ENCODE peak calls at places on chromosomes 2 and 18, in eight cellular contexts. A is RWPE1; P is endothelial cell; V is T-cell; B is activated CD4-positive, alpha-beta T cell treated with anti-CD3 and anti-CD28 coated beads, Interleukin-2, amount 50 U/mL, for 1 hour; D is WTC11; I is GM23338; C is left ventricle myocardium superior. X is an unnamed sample.

GRCh38 chr2:73837847-73838585 is 9.3 kb downstream of the STAMBP start:
- DNase-seq in A (no peak), P (no peak), V (no peak), B (no peak), D (no peak), I (no peak), C (no peak), X (no peak)

GRCh38 chr2:202238234-202239197 is at the start of gene SUMO1:
- DNase-seq in A (peak; percentile 87), P (peak; percentile 81), V (peak; percentile 91), B (peak; percentile 89), D (peak; percentile 93), I (peak; percentile 97), C (peak; percentile 92), X (peak; percentile 58)

GRCh38 chr18:27996792-27997191 is 180.1 kb downstream of the CDH2 start:
- DNase-seq in A (peak; percentile 17), P (no peak), V (no peak), B (no peak), D (no peak), I (no peak), C (no peak), X (no peak)

GRCh38 chr2:179917272-179917671 is 55.9 kb upstream of the ZNF385B start:
- DNase-seq in A (peak; percentile 2), P (no peak), V (no peak), B (no peak), D (no peak), I (no peak), C (no peak), X (no peak)

GRCh38 chr2:240555541-240556250 is 2.1 kb downstream of the ANKMY1 start:
- DNase-seq in A (no peak), P (no peak), V (no peak), B (no peak), D (no peak), I (no peak), C (no peak), X (no peak)

GRCh38 chr2:109403841-109404201 is 209.9 kb downstream of the SEPTIN10 start:
- DNase-seq in A (no peak), P (no peak), V (no peak), B (no peak), D (no peak), I (no peak), C (no peak), X (no peak)

GRCh38 chr2:22999951-23000350 is 385.0 kb upstream of the KLHL29 start:
- DNase-seq in A (no peak), P (no peak), V (no peak), B (no peak), D (no peak), I (no peak), C (no peak), X (no peak)

GRCh38 chr2:235330775-235331438 is 162.9 kb upstream of the AGAP1 start:
- DNase-seq in A (peak; percentile 74), P (no peak), V (no peak), B (no peak), D (no peak), I (no peak), C (no peak), X (no peak)

GRCh38 chr2:206920310-206920709 is 19.0 kb upstream of the CPO start:
- DNase-seq in A (no peak), P (no peak), V (no peak), B (no peak), D (no peak), I (peak; percentile 28), C (no peak), X (no peak)

GRCh38 chr18:4870177-4870773 is 326.8 kb downstream of the AKAIN1 start:
- DNase-seq in A (no peak), P (no peak), V (no peak), B (no peak), D (no peak), I (no peak), C (no peak), X (no peak)

GRCh38 chr2:233152541-233152940 is 92.4 kb downstream of the INPP5D start:
- DNase-seq in A (no peak), P (no peak), V (no peak), B (no peak), D (no peak), I (no peak), C (peak; percentile 91), X (no peak)

GRCh38 chr2:202035089-202035940 is 1.7 kb downstream of the FZD7 start:
- DNase-seq in A (no peak), P (peak; percentile 70), V (no peak), B (peak; percentile 21), D (peak; percentile 62), I (peak; percentile 64), C (peak; percentile 85), X (no peak)

GRCh38 chr2:71544919-71545571 is 91.7 kb downstream of the DYSF start:
- DNase-seq in A (no peak), P (peak; percentile 19), V (no peak), B (no peak), D (peak; percentile 5), I (no peak), C (no peak), X (no peak)

GRCh38 chr2:19714926-19715325 is 186.9 kb downstream of the TTC32 start:
- DNase-seq in A (no peak), P (no peak), V (no peak), B (no peak), D (no peak), I (no peak), C (no peak), X (no peak)

GRCh38 chr2:11355194-11356053 is 11.0 kb upstream of the ROCK2 start:
- DNase-seq in A (no peak), P (no peak), V (no peak), B (no peak), D (no peak), I (no peak), C (no peak), X (no peak)

GRCh38 chr18:58612239-58613055 is 16.4 kb downstream of the ALPK2 start:
- DNase-seq in A (peak; percentile 45), P (no peak), V (no peak), B (no peak), D (no peak), I (no peak), C (no peak), X (no peak)

GRCh38 chr2:45826889-45827635 is 175.6 kb downstream of the PRKCE start:
- DNase-seq in A (no peak), P (no peak), V (no peak), B (no peak), D (no peak), I (no peak), C (peak; percentile 62), X (no peak)

GRCh38 chr2:65845442-65846182 is 413.2 kb upstream of the SPRED2 start:
- DNase-seq in A (no peak), P (no peak), V (no peak), B (no peak), D (no peak), I (no peak), C (no peak), X (no peak)

GRCh38 chr2:205685314-205686230 is 3.3 kb downstream of the NRP2 start:
- DNase-seq in A (peak; percentile 75), P (peak; percentile 44), V (no peak), B (no peak), D (peak; percentile 70), I (peak; percentile 85), C (peak; percentile 45), X (no peak)

GRCh38 chr18:33532978-33533377 is 45.0 kb upstream of the ASXL3 start:
- DNase-seq in A (no peak), P (no peak), V (no peak), B (no peak), D (no peak), I (no peak), C (no peak), X (no peak)

GRCh38 chr2:182593394-182593707 is 122.7 kb upstream of the DNAJC10 start:
- DNase-seq in A (peak; percentile 60), P (no peak), V (no peak), B (no peak), D (no peak), I (no peak), C (no peak), X (peak; percentile 37)

GRCh38 chr2:18119883-18120282 is 241.4 kb downstream of the KCNS3 start:
- DNase-seq in A (no peak), P (no peak), V (no peak), B (no peak), D (no peak), I (no peak), C (no peak), X (no peak)

GRCh38 chr2:232239956-232240681 is 138.4 kb upstream of the ALPP start:
- DNase-seq in A (peak; percentile 55), P (no peak), V (no peak), B (no peak), D (no peak), I (no peak), C (no peak), X (peak; percentile 61)

GRCh38 chr2:22904126-22904684 is 480.8 kb upstream of the KLHL29 start:
- DNase-seq in A (no peak), P (peak; percentile 59), V (no peak), B (no peak), D (peak; percentile 78), I (peak; percentile 90), C (peak; percentile 58), X (no peak)

GRCh38 chr2:241802806-241803318 is 6.1 kb upstream of the NEU4 start:
- DNase-seq in A (no peak), P (peak; percentile 3), V (no peak), B (no peak), D (no peak), I (no peak), C (peak; percentile 24), X (no peak)

X was measured in kidney epithelial cell.